ENCODE peak calls at places on chromosomes 7 and 10, in ten cellular contexts. One of them, this sample, is unnamed. For H3K4me1, the result is how much of the 10 kb centered on the place peaks cover.

GRCh38 chr10:87761892-87762291 is 56.1 kb downstream of the ATAD1 start:
- DNase-seq in colonic mucosa: no peak
- DNase-seq in neural progenitor cell: no peak
- DNase-seq in spleen: no peak
- DNase-seq in uterus: no peak
- DNase-seq in heart left ventricle: no peak
- DNase-seq in Panc1: peak
- DNase-seq in H9: no peak
- DNase-seq in RWPE2: no peak
- DNase-seq in hepatocyte: peak
- DNase-seq in this sample: peak

GRCh38 chr7:47819054-47819920 is 129.0 kb downstream of the PKD1L1 start:
- DNase-seq in colonic mucosa: peak
- DNase-seq in hepatocyte: peak
- DNase-seq in uterus: peak
- DNase-seq in neural progenitor cell: peak
- DNase-seq in H9: no peak
- DNase-seq in RWPE2: no peak
- DNase-seq in Panc1: peak
- DNase-seq in heart left ventricle: no peak
- DNase-seq in spleen: no peak
- DNase-seq in this sample: peak

GRCh38 chr10:133139561-133140065 is 20.4 kb upstream of the KNDC1 start:
- DNase-seq in Panc1: no peak
- DNase-seq in colonic mucosa: no peak
- DNase-seq in RWPE2: peak
- DNase-seq in H9: peak
- DNase-seq in spleen: peak
- DNase-seq in hepatocyte: no peak
- DNase-seq in uterus: no peak
- DNase-seq in heart left ventricle: no peak
- DNase-seq in neural progenitor cell: peak
- DNase-seq in this sample: no peak

GRCh38 chr10:86752311-86752710 is 4.1 kb upstream of the BMPR1A start:
- DNase-seq in RWPE2: no peak
- DNase-seq in heart left ventricle: no peak
- DNase-seq in hepatocyte: peak
- DNase-seq in Panc1: no peak
- DNase-seq in H9: no peak
- DNase-seq in neural progenitor cell: no peak
- DNase-seq in spleen: no peak
- DNase-seq in uterus: no peak
- DNase-seq in colonic mucosa: peak
- DNase-seq in this sample: peak

GRCh38 chr7:497946-498655 is 21.5 kb downstream of the PDGFA start:
- DNase-seq in RWPE2: no peak
- DNase-seq in H9: no peak
- DNase-seq in heart left ventricle: peak
- DNase-seq in colonic mucosa: no peak
- DNase-seq in Panc1: no peak
- DNase-seq in neural progenitor cell: no peak
- DNase-seq in hepatocyte: no peak
- DNase-seq in uterus: no peak
- DNase-seq in spleen: peak
- DNase-seq in this sample: no peak

GRCh38 chr7:43583424-43584199 is 704 bp downstream of the STK17A start:
- DNase-seq in spleen: peak
- DNase-seq in H9: peak
- DNase-seq in hepatocyte: peak
- DNase-seq in colonic mucosa: peak
- DNase-seq in neural progenitor cell: peak
- DNase-seq in uterus: peak
- DNase-seq in Panc1: no peak
- DNase-seq in RWPE2: peak
- DNase-seq in heart left ventricle: peak
- DNase-seq in this sample: peak

GRCh38 chr7:35430547-35431153 is 176.8 kb upstream of the TBX20 start:
- DNase-seq in neural progenitor cell: peak
- DNase-seq in H9: peak
- DNase-seq in Panc1: no peak
- DNase-seq in heart left ventricle: no peak
- DNase-seq in uterus: no peak
- DNase-seq in hepatocyte: no peak
- DNase-seq in spleen: no peak
- DNase-seq in colonic mucosa: no peak
- DNase-seq in RWPE2: no peak
- DNase-seq in this sample: no peak

GRCh38 chr7:151146761-151147160 is 20.7 kb downstream of the GBX1 start:
- DNase-seq in uterus: no peak
- DNase-seq in hepatocyte: no peak
- DNase-seq in colonic mucosa: no peak
- DNase-seq in H9: no peak
- DNase-seq in RWPE2: no peak
- DNase-seq in heart left ventricle: no peak
- DNase-seq in spleen: no peak
- DNase-seq in neural progenitor cell: no peak
- DNase-seq in Panc1: no peak
- DNase-seq in this sample: no peak

GRCh38 chr7:158570449-158571170 is 17.0 kb downstream of the PTPRN2 start:
- DNase-seq in hepatocyte: no peak
- DNase-seq in Panc1: no peak
- DNase-seq in uterus: no peak
- DNase-seq in spleen: no peak
- DNase-seq in RWPE2: no peak
- DNase-seq in neural progenitor cell: no peak
- DNase-seq in H9: no peak
- DNase-seq in colonic mucosa: no peak
- DNase-seq in heart left ventricle: no peak
- DNase-seq in this sample: no peak

GRCh38 chr7:156964971-156965370 is 15.5 kb downstream of the NOM1 start:
- DNase-seq in spleen: no peak
- DNase-seq in neural progenitor cell: no peak
- DNase-seq in H9: no peak
- DNase-seq in colonic mucosa: no peak
- DNase-seq in heart left ventricle: no peak
- DNase-seq in RWPE2: no peak
- DNase-seq in uterus: no peak
- DNase-seq in Panc1: no peak
- DNase-seq in hepatocyte: no peak
- DNase-seq in this sample: no peak

GRCh38 chr10:62993121-62993520 is 140.0 kb upstream of the NRBF2 start:
- DNase-seq in hepatocyte: no peak
- DNase-seq in uterus: no peak
- DNase-seq in RWPE2: no peak
- DNase-seq in neural progenitor cell: no peak
- DNase-seq in heart left ventricle: no peak
- DNase-seq in H9: no peak
- DNase-seq in colonic mucosa: no peak
- DNase-seq in spleen: no peak
- DNase-seq in Panc1: no peak
- DNase-seq in this sample: peak

GRCh38 chr10:32084484-32084883 is 28.3 kb upstream of the KIF5B start:
- DNase-seq in hepatocyte: no peak
- DNase-seq in colonic mucosa: no peak
- DNase-seq in Panc1: no peak
- DNase-seq in uterus: peak
- DNase-seq in heart left ventricle: no peak
- DNase-seq in RWPE2: no peak
- DNase-seq in H9: no peak
- DNase-seq in neural progenitor cell: no peak
- DNase-seq in spleen: no peak
- DNase-seq in this sample: no peak

GRCh38 chr7:16926283-16926682 is 44.5 kb upstream of the AGR3 start:
- DNase-seq in neural progenitor cell: peak
- DNase-seq in hepatocyte: peak
- DNase-seq in uterus: no peak
- DNase-seq in heart left ventricle: no peak
- DNase-seq in H9: no peak
- DNase-seq in colonic mucosa: peak
- DNase-seq in spleen: no peak
- DNase-seq in RWPE2: no peak
- DNase-seq in Panc1: no peak
- DNase-seq in this sample: peak

GRCh38 chr7:55571534-55572377 is 546 bp downstream of the VOPP1 start:
- DNase-seq in spleen: peak
- DNase-seq in H9: peak
- DNase-seq in neural progenitor cell: peak
- DNase-seq in RWPE2: no peak
- DNase-seq in hepatocyte: peak
- DNase-seq in heart left ventricle: peak
- DNase-seq in colonic mucosa: peak
- DNase-seq in Panc1: no peak
- DNase-seq in uterus: peak
- DNase-seq in this sample: peak

GRCh38 chr7:55569269-55569663 is 3.0 kb downstream of the VOPP1 start:
- DNase-seq in neural progenitor cell: no peak
- DNase-seq in spleen: peak
- DNase-seq in hepatocyte: no peak
- DNase-seq in H9: no peak
- DNase-seq in Panc1: no peak
- DNase-seq in RWPE2: no peak
- DNase-seq in heart left ventricle: no peak
- DNase-seq in colonic mucosa: no peak
- DNase-seq in uterus: no peak
- DNase-seq in this sample: no peak

GRCh38 chr7:55570939-55571338 is 1.4 kb downstream of the VOPP1 start:
- DNase-seq in colonic mucosa: no peak
- DNase-seq in H9: no peak
- DNase-seq in uterus: no peak
- DNase-seq in spleen: no peak
- DNase-seq in RWPE2: no peak
- DNase-seq in heart left ventricle: no peak
- DNase-seq in Panc1: no peak
- DNase-seq in neural progenitor cell: no peak
- DNase-seq in hepatocyte: no peak
- DNase-seq in this sample: no peak

GRCh38 chr7:55569797-55570196 is 2.5 kb downstream of the VOPP1 start:
- DNase-seq in colonic mucosa: no peak
- DNase-seq in hepatocyte: no peak
- DNase-seq in neural progenitor cell: no peak
- DNase-seq in H9: peak
- DNase-seq in uterus: no peak
- DNase-seq in RWPE2: no peak
- DNase-seq in spleen: no peak
- DNase-seq in Panc1: no peak
- DNase-seq in heart left ventricle: no peak
- DNase-seq in this sample: no peak

GRCh38 chr7:55570218-55570873 is 2.0 kb downstream of the VOPP1 start:
- DNase-seq in neural progenitor cell: no peak
- DNase-seq in H9: no peak
- DNase-seq in colonic mucosa: no peak
- DNase-seq in spleen: no peak
- DNase-seq in uterus: no peak
- DNase-seq in heart left ventricle: no peak
- DNase-seq in RWPE2: no peak
- DNase-seq in hepatocyte: no peak
- DNase-seq in Panc1: no peak
- DNase-seq in this sample: no peak
- H3K4me1 ChIP-seq in neural progenitor cell: under half
- H3K4me1 ChIP-seq in H9: under half
- H3K4me1 ChIP-seq in colonic mucosa: under half
- H3K4me1 ChIP-seq in spleen: half or more
- H3K4me1 ChIP-seq in uterus: under half
- H3K4me1 ChIP-seq in heart left ventricle: under half
- H3K4me1 ChIP-seq in RWPE2: under half
- H3K4me1 ChIP-seq in hepatocyte: under half
- H3K4me1 ChIP-seq in Panc1: under half
- H3K4me1 ChIP-seq in this sample: under half

GRCh38 chr7:128236924-128237586 is 4.0 kb upstream of the LEP start:
- DNase-seq in H9: no peak
- DNase-seq in neural progenitor cell: no peak
- DNase-seq in hepatocyte: no peak
- DNase-seq in heart left ventricle: no peak
- DNase-seq in colonic mucosa: no peak
- DNase-seq in Panc1: peak
- DNase-seq in RWPE2: no peak
- DNase-seq in spleen: no peak
- DNase-seq in uterus: no peak
- DNase-seq in this sample: no peak
- TF ChIP-seq CTCF in H9: no peak
- TF ChIP-seq CTCF in neural progenitor cell: no peak
- TF ChIP-seq CTCF in hepatocyte: no peak
- TF ChIP-seq CTCF in heart left ventricle: no peak
- TF ChIP-seq CTCF in colonic mucosa: no peak
- TF ChIP-seq CTCF in Panc1: no peak
- TF ChIP-seq CTCF in RWPE2: no peak
- TF ChIP-seq CTCF in spleen: no peak
- TF ChIP-seq CTCF in uterus: no peak
- TF ChIP-seq CTCF in this sample: no peak

DNA sequence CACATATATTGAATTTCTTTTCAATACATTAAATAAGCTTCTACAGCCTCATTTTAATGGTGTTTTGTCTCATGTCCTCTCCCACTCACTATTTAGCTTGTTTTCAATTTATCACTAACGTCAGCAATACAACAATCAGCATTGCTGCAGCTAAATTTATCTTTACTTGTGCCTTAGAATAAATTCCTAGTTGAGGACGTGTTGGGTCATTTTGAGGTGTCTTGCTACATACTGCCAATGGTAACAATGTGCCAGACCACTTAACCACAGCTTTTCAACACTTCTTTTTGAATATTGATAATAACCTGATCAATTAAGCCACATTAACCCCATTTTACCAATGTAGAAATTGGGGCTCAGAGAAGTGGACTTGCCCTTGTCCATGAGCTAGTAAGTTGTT is 26.0 kb downstream of the FRMPD2 start:
- DNase-seq in spleen: no peak
- DNase-seq in Panc1: no peak
- DNase-seq in neural progenitor cell: no peak
- DNase-seq in heart left ventricle: no peak
- DNase-seq in hepatocyte: no peak
- DNase-seq in H9: no peak
- DNase-seq in uterus: no peak
- DNase-seq in colonic mucosa: no peak
- DNase-seq in RWPE2: no peak
- DNase-seq in this sample: no peak
- H3K4me1 ChIP-seq in spleen: under half
- H3K4me1 ChIP-seq in Panc1: under half
- H3K4me1 ChIP-seq in neural progenitor cell: under half
- H3K4me1 ChIP-seq in heart left ventricle: under half
- H3K4me1 ChIP-seq in hepatocyte: under half
- H3K4me1 ChIP-seq in H9: under half
- H3K4me1 ChIP-seq in uterus: under half
- H3K4me1 ChIP-seq in colonic mucosa: under half
- H3K4me1 ChIP-seq in RWPE2: under half
- H3K4me1 ChIP-seq in this sample: under half

DNA sequence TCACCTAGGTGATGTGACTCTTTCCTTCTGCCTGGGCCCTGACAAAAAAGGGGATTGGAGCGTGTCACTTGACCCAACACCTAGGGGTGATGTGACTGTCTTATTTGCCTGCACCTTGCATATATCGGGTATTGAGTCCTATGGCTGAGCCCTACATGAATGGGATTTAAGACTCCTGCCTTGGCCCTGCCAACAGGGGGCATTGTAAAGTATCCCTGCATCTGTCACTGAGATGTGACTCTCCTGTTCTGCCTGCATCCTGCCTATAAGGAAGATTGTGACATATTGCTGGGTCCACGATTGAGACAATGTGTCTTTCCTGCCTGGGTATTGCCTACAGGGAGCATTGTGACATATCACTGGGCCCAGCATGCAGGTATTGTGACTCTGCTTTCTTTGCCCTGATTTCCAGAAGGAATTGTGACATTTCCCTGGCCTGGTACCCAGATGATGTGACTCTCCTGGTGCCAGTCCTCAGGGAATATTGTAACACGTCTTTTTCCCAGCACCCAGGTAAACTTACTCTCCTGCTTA is 14.2 kb upstream of the ZNF107 start:
- DNase-seq in H9: no peak
- DNase-seq in colonic mucosa: no peak
- DNase-seq in neural progenitor cell: no peak
- DNase-seq in hepatocyte: no peak
- DNase-seq in spleen: no peak
- DNase-seq in RWPE2: no peak
- DNase-seq in heart left ventricle: no peak
- DNase-seq in Panc1: no peak
- DNase-seq in uterus: no peak
- DNase-seq in this sample: no peak
- TF ChIP-seq CTCF in H9: no peak
- TF ChIP-seq CTCF in colonic mucosa: no peak
- TF ChIP-seq CTCF in neural progenitor cell: no peak
- TF ChIP-seq CTCF in hepatocyte: no peak
- TF ChIP-seq CTCF in spleen: no peak
- TF ChIP-seq CTCF in RWPE2: no peak
- TF ChIP-seq CTCF in heart left ventricle: no peak
- TF ChIP-seq CTCF in Panc1: peak
- TF ChIP-seq CTCF in uterus: no peak
- TF ChIP-seq CTCF in this sample: no peak

This sample was measured in cardiac muscle cell.